ENCODE peak calls at places on chromosome 20, in four cellular contexts. R is transverse colon, A is small intestine, V is RWPE1. C is an unnamed sample.

GRCh38 chr20:57061058-57061900 is 205.2 kb downstream of the BMP7 start:
- DNase-seq in R (no peak), A (no peak), V (peak), C (no peak)

GRCh38 chr20:45798935-45799642 is 7.3 kb downstream of the DNTTIP1 start:
- DNase-seq in R (peak), A (peak), V (peak), C (peak)

GRCh38 chr20:13009682-13010406 is 1.1 kb downstream of the SPTLC3 start:
- DNase-seq in R (peak), A (peak), V (peak), C (no peak)

GRCh38 chr20:9611921-9612320 is 97.5 kb downstream of the LAMP5 start:
- DNase-seq in R (no peak), A (no peak), V (no peak), C (no peak)

GRCh38 chr20:42277203-42277602 is 659.0 kb upstream of the CHD6 start:
- DNase-seq in R (no peak), A (no peak), V (no peak), C (no peak)

GRCh38 chr20:12827796-12828406 is 180.9 kb upstream of the SPTLC3 start:
- DNase-seq in R (no peak), A (no peak), V (no peak), C (no peak)

GRCh38 chr20:25529295-25529951 is 55.9 kb downstream of the NINL start:
- DNase-seq in R (no peak), A (no peak), V (no peak), C (no peak)

GRCh38 chr20:41391587-41392001 is 25.0 kb upstream of the EMILIN3 start:
- DNase-seq in R (no peak), A (no peak), V (peak), C (no peak)

GRCh38 chr20:48758206-48758820 is 69.5 kb downstream of the PREX1 start:
- DNase-seq in R (peak), A (peak), V (no peak), C (no peak)

GRCh38 chr20:50215101-50215500 is 24.5 kb downstream of the CEBPB start:
- DNase-seq in R (no peak), A (no peak), V (no peak), C (no peak)

GRCh38 chr20:48483667-48484066 is 344.1 kb downstream of the PREX1 start:
- DNase-seq in R (no peak), A (no peak), V (no peak), C (no peak)

GRCh38 chr20:6636209-6637159 is 131.0 kb upstream of the BMP2 start:
- DNase-seq in R (peak), A (peak), V (peak), C (no peak)

GRCh38 chr20:50321797-50322480 is 131.3 kb downstream of the CEBPB start:
- DNase-seq in R (peak), A (no peak), V (peak), C (no peak)

GRCh38 chr20:32052090-32052791 is at the start of gene HCK:
- DNase-seq in R (peak), A (no peak), V (no peak), C (no peak)

GRCh38 chr20:24086121-24086520 is 97.5 kb upstream of the GGTLC1 start:
- DNase-seq in R (no peak), A (no peak), V (no peak), C (no peak)

GRCh38 chr20:44582321-44583025 is at the start of gene PKIG:
- DNase-seq in R (no peak), A (no peak), V (no peak), C (no peak)

GRCh38 chr20:44580581-44581268 is 1.7 kb upstream of the PKIG start:
- DNase-seq in R (no peak), A (no peak), V (no peak), C (no peak)

GRCh38 chr20:33237989-33238388 is 2.2 kb downstream of the BPIFA1 start:
- DNase-seq in R (no peak), A (no peak), V (no peak), C (no peak)

GRCh38 chr20:43755390-43755789 is 28.6 kb upstream of the GTSF1L start:
- DNase-seq in R (no peak), A (no peak), V (no peak), C (no peak)

GRCh38 chr20:57902478-57902877 is 192.7 kb upstream of the PMEPA1 start:
- DNase-seq in R (no peak), A (no peak), V (peak), C (no peak)

GRCh38 chr20:58637466-58638198 is 13.5 kb upstream of the STX16 start:
- DNase-seq in R (no peak), A (no peak), V (no peak), C (no peak)

GRCh38 chr20:8155848-8156602 is 24.0 kb downstream of the PLCB1 start:
- DNase-seq in R (no peak), A (peak), V (no peak), C (no peak)

GRCh38 chr20:22796465-22797077 is 212.2 kb upstream of the FOXA2 start:
- DNase-seq in R (no peak), A (no peak), V (no peak), C (no peak)

GRCh38 chr20:1291191-1291741 is 25.2 kb downstream of the SNPH start:
- DNase-seq in R (no peak), A (no peak), V (no peak), C (no peak)

GRCh38 chr20:3223937-3224680 is 14.8 kb downstream of the ITPA start:
- DNase-seq in R (no peak), A (no peak), V (no peak), C (no peak)

GRCh38 chr20:8602389-8603116 is 466.3 kb upstream of the PLCB4 start:
- DNase-seq in R (no peak), A (peak), V (no peak), C (no peak)

GRCh38 chr20:63898882-63899558 is 4.1 kb downstream of the DNAJC5 start:
- DNase-seq in R (no peak), A (no peak), V (no peak), C (no peak)

GRCh38 chr20:48260370-48260769 is 475.1 kb upstream of the SULF2 start:
- DNase-seq in R (no peak), A (no peak), V (no peak), C (no peak)

DNA sequence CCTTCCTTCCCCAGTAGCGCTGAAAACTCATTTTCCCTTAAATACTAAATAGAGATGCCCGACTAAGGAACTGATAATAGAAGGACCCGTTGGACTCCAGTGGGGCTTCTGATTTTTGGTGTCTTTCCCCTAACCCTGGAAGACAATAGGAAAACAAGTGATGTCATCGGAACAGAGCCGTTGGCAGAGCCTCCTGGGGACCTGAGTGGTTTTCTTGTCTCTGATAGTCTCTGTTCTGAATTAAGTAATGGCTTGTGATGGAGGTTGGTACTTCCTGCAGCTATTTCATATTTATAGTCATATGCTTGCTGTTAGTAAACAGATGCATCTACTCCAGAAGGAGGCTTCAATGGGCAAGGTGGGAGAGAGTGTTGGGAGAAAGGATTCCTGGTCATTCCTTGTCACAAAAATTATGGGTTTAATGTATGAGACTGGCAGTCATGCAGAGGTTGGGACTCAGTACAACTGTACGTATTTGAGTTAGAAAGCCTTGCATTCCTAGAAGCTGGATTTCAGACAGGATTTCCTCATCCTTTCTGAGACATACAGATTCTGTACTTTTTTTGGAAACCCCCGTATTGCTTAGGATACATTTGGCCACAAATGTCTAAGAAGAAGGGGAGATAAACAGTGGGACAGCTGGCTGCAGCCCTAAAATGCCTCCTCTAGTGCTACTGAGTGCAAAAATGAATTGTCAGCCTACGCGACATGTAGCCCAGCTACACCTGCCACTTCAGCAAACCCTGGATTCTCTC is 38.0 kb downstream of the CDS2 start:
- DNase-seq in R (no peak), A (no peak), V (no peak), C (no peak)
- H3K27ac ChIP-seq in R (no peak), A (no peak), V (no peak), C (no peak)

DNA sequence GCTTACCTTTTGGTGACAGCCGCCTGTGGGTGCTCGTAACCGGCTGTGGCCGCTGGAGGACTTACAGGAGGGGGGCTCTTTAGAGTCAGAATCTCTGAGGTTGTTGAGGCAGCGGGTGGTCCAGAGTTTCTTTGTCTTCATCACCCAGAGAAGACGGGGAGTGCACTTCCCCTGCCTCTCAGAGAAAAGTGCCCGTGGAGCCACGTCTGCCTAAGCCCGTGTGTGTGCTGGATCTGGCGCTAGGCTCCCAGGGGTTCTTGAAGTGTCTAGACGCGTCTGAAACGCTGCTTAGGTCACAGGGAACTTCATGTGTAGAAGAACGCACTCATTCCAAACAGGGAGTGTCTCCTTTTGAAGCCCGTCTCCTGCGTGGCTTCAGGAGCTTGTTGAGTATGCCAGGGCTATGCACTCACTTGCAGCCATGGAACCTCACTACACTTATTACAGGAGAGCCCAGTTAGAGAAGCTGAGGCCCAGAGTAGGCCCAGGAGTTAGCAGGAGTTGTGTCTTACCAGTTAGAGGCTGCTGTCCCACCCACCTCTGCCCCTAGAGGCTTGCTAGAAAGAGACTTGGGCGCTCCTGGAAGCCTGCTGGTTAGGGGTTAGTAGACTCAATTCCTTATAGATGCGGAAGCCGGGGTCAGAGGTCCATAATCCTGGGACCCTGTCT is 1.3 kb downstream of the LSM14B start:
- DNase-seq in R (no peak), A (peak), V (no peak), C (no peak)
- H3K27ac ChIP-seq in R (peak), A (no peak), V (peak), C (peak)

GRCh38 chr20:36117638-36118037 is 36.9 kb upstream of the EPB41L1 start:
- DNase-seq in R (no peak), A (no peak), V (no peak), C (no peak)
- H3K27ac ChIP-seq in R (peak), A (no peak), V (no peak), C (no peak)

GRCh38 chr20:4516851-4517250 is 204.9 kb upstream of the PRND start:
- DNase-seq in R (no peak), A (no peak), V (no peak), C (no peak)

GRCh38 chr20:4512891-4513550 is 208.7 kb upstream of the PRND start:
- DNase-seq in R (no peak), A (peak), V (peak), C (no peak)

GRCh38 chr20:4511776-4512175 is 209.9 kb upstream of the PRND start:
- DNase-seq in R (no peak), A (no peak), V (no peak), C (no peak)

GRCh38 chr20:4509825-4510522 is 211.7 kb upstream of the PRND start:
- DNase-seq in R (no peak), A (no peak), V (no peak), C (no peak)

GRCh38 chr20:4513720-4514119 is 208.0 kb upstream of the PRND start:
- DNase-seq in R (no peak), A (no peak), V (peak), C (no peak)
- H3K27ac ChIP-seq in R (no peak), A (no peak), V (no peak), C (no peak)

C was measured in naive thymus-derived CD4-positive, alpha-beta T cell.